ENCODE peak calls at places on chromosomes 2 and 18, in eight cellular contexts. One of them, this sample, is unnamed.
A peak's percentile ranks its signal among the peaks of the same experiment; 100 is the strongest.

GRCh38 chr2:9637330-9637729 is 6.5 kb upstream of the YWHAQ start:
- DNase-seq in retinal pigment epithelial cell: no peak
- DNase-seq in neural crest cell: no peak
- DNase-seq in ovary: no peak
- DNase-seq in psoas muscle: no peak
- DNase-seq in OCI-LY7: no peak
- DNase-seq in tibial artery: no peak
- DNase-seq in GM13976: no peak
- DNase-seq in this sample: no peak

GRCh38 chr2:183606022-183606717 is 481.9 kb downstream of the NUP35 start:
- DNase-seq in GM13976: no peak
- DNase-seq in neural crest cell: no peak
- DNase-seq in OCI-LY7: no peak
- DNase-seq in retinal pigment epithelial cell: no peak
- DNase-seq in psoas muscle: no peak
- DNase-seq in tibial artery: no peak
- DNase-seq in ovary: no peak
- DNase-seq in this sample: no peak

GRCh38 chr2:11370377-11371098 is 26.1 kb upstream of the ROCK2 start:
- DNase-seq in neural crest cell: no peak
- DNase-seq in tibial artery: no peak
- DNase-seq in GM13976: no peak
- DNase-seq in retinal pigment epithelial cell: no peak
- DNase-seq in psoas muscle: no peak
- DNase-seq in ovary: no peak
- DNase-seq in OCI-LY7: no peak
- DNase-seq in this sample: no peak

GRCh38 chr2:181877181-181877664 is 14.3 kb upstream of the ITPRID2 start:
- DNase-seq in tibial artery: no peak
- DNase-seq in neural crest cell: no peak
- DNase-seq in GM13976: no peak
- DNase-seq in retinal pigment epithelial cell: no peak
- DNase-seq in OCI-LY7: no peak
- DNase-seq in psoas muscle: no peak
- DNase-seq in ovary: no peak
- DNase-seq in this sample: no peak

GRCh38 chr2:215536476-215536875 is 100.6 kb upstream of the FN1 start:
- DNase-seq in ovary: no peak
- DNase-seq in OCI-LY7: no peak
- DNase-seq in GM13976: no peak
- DNase-seq in psoas muscle: no peak
- DNase-seq in neural crest cell: no peak
- DNase-seq in tibial artery: no peak
- DNase-seq in retinal pigment epithelial cell: no peak
- DNase-seq in this sample: no peak

GRCh38 chr2:2016912-2017311 is 272.6 kb upstream of the PXDN start:
- DNase-seq in psoas muscle: no peak
- DNase-seq in ovary: no peak
- DNase-seq in neural crest cell: no peak
- DNase-seq in retinal pigment epithelial cell: no peak
- DNase-seq in GM13976: no peak
- DNase-seq in tibial artery: no peak
- DNase-seq in OCI-LY7: no peak
- DNase-seq in this sample: no peak

GRCh38 chr2:210195066-210195852 is 24.1 kb upstream of the KANSL1L start:
- DNase-seq in ovary: no peak
- DNase-seq in retinal pigment epithelial cell: no peak
- DNase-seq in neural crest cell: no peak
- DNase-seq in OCI-LY7: peak; percentile 68
- DNase-seq in psoas muscle: no peak
- DNase-seq in tibial artery: no peak
- DNase-seq in GM13976: peak; percentile 21
- DNase-seq in this sample: peak; percentile 24

GRCh38 chr2:120369250-120369649 is 23.3 kb downstream of the INHBB start:
- DNase-seq in tibial artery: no peak
- DNase-seq in psoas muscle: no peak
- DNase-seq in GM13976: no peak
- DNase-seq in neural crest cell: no peak
- DNase-seq in ovary: no peak
- DNase-seq in OCI-LY7: no peak
- DNase-seq in retinal pigment epithelial cell: no peak
- DNase-seq in this sample: no peak

GRCh38 chr18:54679318-54680149 is 88.5 kb downstream of the DYNAP start:
- DNase-seq in ovary: no peak
- DNase-seq in OCI-LY7: peak; percentile 18
- DNase-seq in tibial artery: no peak
- DNase-seq in neural crest cell: no peak
- DNase-seq in retinal pigment epithelial cell: peak; percentile 37
- DNase-seq in GM13976: peak; percentile 37
- DNase-seq in psoas muscle: no peak
- DNase-seq in this sample: peak; percentile 40

GRCh38 chr2:172179045-172179742 is 76.5 kb upstream of the DLX2 start:
- DNase-seq in OCI-LY7: no peak
- DNase-seq in neural crest cell: no peak
- DNase-seq in retinal pigment epithelial cell: peak; percentile 13
- DNase-seq in psoas muscle: no peak
- DNase-seq in GM13976: no peak
- DNase-seq in ovary: no peak
- DNase-seq in tibial artery: no peak
- DNase-seq in this sample: no peak

GRCh38 chr2:69762513-69763494 is 20.9 kb downstream of the ANXA4 start:
- DNase-seq in tibial artery: no peak
- DNase-seq in GM13976: no peak
- DNase-seq in psoas muscle: no peak
- DNase-seq in OCI-LY7: no peak
- DNase-seq in ovary: no peak
- DNase-seq in retinal pigment epithelial cell: no peak
- DNase-seq in neural crest cell: no peak
- DNase-seq in this sample: no peak

GRCh38 chr2:205785507-205786222 is 103.4 kb downstream of the NRP2 start:
- DNase-seq in GM13976: no peak
- DNase-seq in ovary: no peak
- DNase-seq in retinal pigment epithelial cell: no peak
- DNase-seq in neural crest cell: no peak
- DNase-seq in tibial artery: no peak
- DNase-seq in OCI-LY7: no peak
- DNase-seq in psoas muscle: no peak
- DNase-seq in this sample: no peak

GRCh38 chr2:68832161-68832869 is 38.9 kb downstream of the BMP10 start:
- DNase-seq in tibial artery: peak; percentile 88
- DNase-seq in neural crest cell: no peak
- DNase-seq in retinal pigment epithelial cell: peak; percentile 69
- DNase-seq in psoas muscle: peak; percentile 64
- DNase-seq in GM13976: peak; percentile 71
- DNase-seq in ovary: peak; percentile 66
- DNase-seq in OCI-LY7: peak; percentile 46
- DNase-seq in this sample: peak; percentile 69

GRCh38 chr18:6504605-6505510 is 90.1 kb upstream of the L3MBTL4 start:
- DNase-seq in OCI-LY7: no peak
- DNase-seq in tibial artery: no peak
- DNase-seq in ovary: no peak
- DNase-seq in retinal pigment epithelial cell: no peak
- DNase-seq in psoas muscle: no peak
- DNase-seq in GM13976: no peak
- DNase-seq in neural crest cell: no peak
- DNase-seq in this sample: no peak

GRCh38 chr2:142290931-142291330 is 160.1 kb upstream of the LRP1B start:
- DNase-seq in tibial artery: no peak
- DNase-seq in OCI-LY7: no peak
- DNase-seq in ovary: no peak
- DNase-seq in retinal pigment epithelial cell: no peak
- DNase-seq in neural crest cell: no peak
- DNase-seq in psoas muscle: no peak
- DNase-seq in GM13976: no peak
- DNase-seq in this sample: no peak

GRCh38 chr2:157897106-157897971 is 21.2 kb upstream of the ACVR1 start:
- DNase-seq in tibial artery: no peak
- DNase-seq in OCI-LY7: peak; percentile 23
- DNase-seq in GM13976: peak; percentile 45
- DNase-seq in retinal pigment epithelial cell: no peak
- DNase-seq in neural crest cell: no peak
- DNase-seq in ovary: no peak
- DNase-seq in psoas muscle: no peak
- DNase-seq in this sample: peak; percentile 38

GRCh38 chr2:210128961-210129360 is 42.2 kb downstream of the KANSL1L start:
- DNase-seq in ovary: no peak
- DNase-seq in tibial artery: no peak
- DNase-seq in psoas muscle: no peak
- DNase-seq in GM13976: no peak
- DNase-seq in OCI-LY7: no peak
- DNase-seq in neural crest cell: no peak
- DNase-seq in retinal pigment epithelial cell: no peak
- DNase-seq in this sample: no peak

DNA sequence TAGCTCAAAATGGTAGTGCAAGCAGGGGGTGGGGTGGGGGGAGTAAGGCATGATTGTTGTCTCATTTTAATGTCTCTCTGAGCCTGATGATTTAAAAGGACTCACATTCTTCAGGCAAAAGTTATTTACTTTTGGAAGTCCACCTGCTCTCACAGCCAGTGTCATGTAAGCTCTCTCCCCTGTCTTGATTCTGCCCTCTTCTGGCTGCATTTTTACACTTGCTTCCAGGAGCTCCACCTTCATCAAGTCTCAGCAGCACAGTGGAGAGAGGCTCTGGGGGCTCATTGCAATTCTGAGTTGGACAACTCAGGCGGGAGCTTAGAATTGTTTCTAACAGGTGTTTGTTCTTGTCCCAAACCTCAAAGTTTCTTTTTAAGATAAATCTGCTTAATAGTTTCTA is 39.2 kb downstream of the GNAL start:
- DNase-seq in OCI-LY7: peak; percentile 41
- DNase-seq in psoas muscle: no peak
- DNase-seq in neural crest cell: no peak
- DNase-seq in GM13976: peak; percentile 45
- DNase-seq in tibial artery: no peak
- DNase-seq in retinal pigment epithelial cell: no peak
- DNase-seq in ovary: no peak
- DNase-seq in this sample: no peak
- TF ChIP-seq CTCF in OCI-LY7: peak; percentile 66
- TF ChIP-seq CTCF in psoas muscle: no peak
- TF ChIP-seq CTCF in neural crest cell: peak; percentile 47
- TF ChIP-seq CTCF in GM13976: no peak
- TF ChIP-seq CTCF in tibial artery: no peak
- TF ChIP-seq CTCF in retinal pigment epithelial cell: peak; percentile 57
- TF ChIP-seq CTCF in ovary: no peak
- TF ChIP-seq CTCF in this sample: peak; percentile 22

GRCh38 chr2:223596208-223596607 is 6.0 kb downstream of the SCG2 start:
- DNase-seq in OCI-LY7: no peak
- DNase-seq in psoas muscle: no peak
- DNase-seq in tibial artery: no peak
- DNase-seq in neural crest cell: no peak
- DNase-seq in retinal pigment epithelial cell: no peak
- DNase-seq in ovary: no peak
- DNase-seq in GM13976: no peak
- DNase-seq in this sample: no peak
- TF ChIP-seq CTCF in OCI-LY7: no peak
- TF ChIP-seq CTCF in psoas muscle: no peak
- TF ChIP-seq CTCF in tibial artery: no peak
- TF ChIP-seq CTCF in neural crest cell: no peak
- TF ChIP-seq CTCF in retinal pigment epithelial cell: no peak
- TF ChIP-seq CTCF in ovary: no peak
- TF ChIP-seq CTCF in GM13976: no peak
- TF ChIP-seq CTCF in this sample: no peak

GRCh38 chr18:905307-905947 is 756 bp downstream of the ADCYAP1 start:
- DNase-seq in psoas muscle: no peak
- DNase-seq in neural crest cell: no peak
- DNase-seq in retinal pigment epithelial cell: no peak
- DNase-seq in tibial artery: no peak
- DNase-seq in OCI-LY7: no peak
- DNase-seq in GM13976: peak; percentile 32
- DNase-seq in ovary: no peak
- DNase-seq in this sample: no peak

GRCh38 chr18:903703-904102 is 968 bp upstream of the ADCYAP1 start:
- DNase-seq in ovary: no peak
- DNase-seq in GM13976: peak; percentile 48
- DNase-seq in tibial artery: no peak
- DNase-seq in psoas muscle: peak; percentile 43
- DNase-seq in neural crest cell: peak; percentile 77
- DNase-seq in OCI-LY7: no peak
- DNase-seq in retinal pigment epithelial cell: no peak
- DNase-seq in this sample: no peak

GRCh38 chr18:902179-902718 is 2.4 kb upstream of the ADCYAP1 start:
- DNase-seq in OCI-LY7: no peak
- DNase-seq in neural crest cell: no peak
- DNase-seq in retinal pigment epithelial cell: no peak
- DNase-seq in GM13976: no peak
- DNase-seq in ovary: no peak
- DNase-seq in psoas muscle: no peak
- DNase-seq in tibial artery: no peak
- DNase-seq in this sample: no peak

GRCh38 chr18:905948-906415 is 1.3 kb downstream of the ADCYAP1 start:
- DNase-seq in tibial artery: no peak
- DNase-seq in OCI-LY7: no peak
- DNase-seq in GM13976: peak; percentile 32
- DNase-seq in ovary: no peak
- DNase-seq in psoas muscle: no peak
- DNase-seq in retinal pigment epithelial cell: no peak
- DNase-seq in neural crest cell: no peak
- DNase-seq in this sample: no peak

DNA sequence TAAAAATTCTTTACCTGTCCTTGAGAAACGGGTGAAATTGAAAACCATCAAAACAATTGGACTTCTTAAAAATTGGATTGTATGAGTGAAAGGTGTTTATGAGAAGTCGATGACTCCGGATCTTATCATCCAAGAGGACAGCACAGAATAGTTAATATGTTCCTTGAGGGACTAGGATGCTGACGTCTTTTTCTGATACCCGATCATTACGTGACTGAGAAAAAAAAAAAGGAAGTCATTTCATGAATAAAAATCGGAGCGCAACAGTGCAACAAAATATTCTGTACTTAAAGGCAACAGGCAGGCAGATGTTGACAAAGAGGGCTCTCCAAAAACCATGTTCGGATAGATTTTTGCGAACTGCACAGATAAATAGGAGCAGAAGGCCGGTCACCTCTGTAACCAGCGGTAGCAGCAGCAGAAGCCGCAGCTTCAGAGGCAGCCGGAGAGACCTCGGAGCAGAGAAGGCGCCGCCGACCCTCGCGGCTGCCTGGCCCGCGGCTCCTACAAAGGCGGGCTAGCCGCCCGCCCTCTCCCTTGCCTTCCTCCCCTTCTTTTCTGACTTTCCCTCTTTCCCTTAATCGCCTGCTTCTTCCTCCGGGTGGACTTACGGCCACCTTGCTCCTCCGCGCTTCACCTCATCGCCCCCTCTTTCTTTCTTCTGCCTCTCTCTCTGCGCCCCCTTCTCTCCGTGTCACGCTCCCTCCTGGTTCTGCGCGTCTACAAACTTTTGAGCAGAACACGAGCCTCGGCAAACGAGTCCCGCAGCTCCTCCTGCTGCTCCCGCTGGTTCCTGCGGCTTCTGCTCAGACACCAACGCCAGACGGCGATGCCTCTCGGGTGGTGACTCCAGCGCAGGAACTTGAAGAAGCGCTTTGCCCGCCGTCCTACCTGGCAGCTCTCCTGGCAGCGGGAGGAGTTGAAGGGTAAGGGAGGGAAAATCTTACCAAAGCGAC is at the start of gene ADCYAP1:
- DNase-seq in psoas muscle: no peak
- DNase-seq in OCI-LY7: no peak
- DNase-seq in ovary: no peak
- DNase-seq in tibial artery: no peak
- DNase-seq in neural crest cell: no peak
- DNase-seq in retinal pigment epithelial cell: no peak
- DNase-seq in GM13976: peak; percentile 32
- DNase-seq in this sample: no peak
- TF ChIP-seq CTCF in psoas muscle: no peak
- TF ChIP-seq CTCF in OCI-LY7: no peak
- TF ChIP-seq CTCF in ovary: no peak
- TF ChIP-seq CTCF in tibial artery: no peak
- TF ChIP-seq CTCF in neural crest cell: no peak
- TF ChIP-seq CTCF in retinal pigment epithelial cell: peak; percentile 33
- TF ChIP-seq CTCF in GM13976: no peak
- TF ChIP-seq CTCF in this sample: no peak

GRCh38 chr2:23256643-23257042 is 128.3 kb upstream of the KLHL29 start:
- DNase-seq in neural crest cell: no peak
- DNase-seq in OCI-LY7: no peak
- DNase-seq in tibial artery: no peak
- DNase-seq in retinal pigment epithelial cell: no peak
- DNase-seq in psoas muscle: no peak
- DNase-seq in ovary: no peak
- DNase-seq in GM13976: no peak
- DNase-seq in this sample: no peak
- TF ChIP-seq CTCF in neural crest cell: no peak
- TF ChIP-seq CTCF in OCI-LY7: no peak
- TF ChIP-seq CTCF in tibial artery: no peak
- TF ChIP-seq CTCF in retinal pigment epithelial cell: no peak
- TF ChIP-seq CTCF in psoas muscle: no peak
- TF ChIP-seq CTCF in ovary: no peak
- TF ChIP-seq CTCF in GM13976: no peak
- TF ChIP-seq CTCF in this sample: no peak

This sample was measured in GM10248.